ENCODE peak calls at places on chromosomes 3 and 15, in seven cellular contexts. G, L, W, E, M, Z and V are unnamed samples.

GRCh38 chr3:5366746-5367145 is 179.2 kb downstream of the EDEM1 start:
- DNase-seq in M (no peak), W (no peak), Z (no peak), L (no peak), E (no peak), G (no peak), V (no peak)

GRCh38 chr15:50907866-50908208 is 646 bp upstream of the AP4E1 start:
- DNase-seq in W (peak; percentile 41), G (peak; percentile 33), L (no peak), Z (no peak), E (peak; percentile 28), M (peak; percentile 22), V (no peak)

GRCh38 chr3:25483456-25483855 is 55.4 kb downstream of the RARB start:
- DNase-seq in M (no peak), E (no peak), L (no peak), G (no peak), Z (no peak), W (peak; percentile 66), V (no peak)

GRCh38 chr15:63943829-63944680 is 102.2 kb downstream of the DAPK2 start:
- DNase-seq in G (no peak), M (no peak), W (no peak), E (no peak), Z (no peak), L (no peak), V (no peak)

GRCh38 chr3:24119321-24119751 is 174.2 kb downstream of the NR1D2 start:
- DNase-seq in E (no peak), L (no peak), Z (no peak), G (peak; percentile 74), M (peak; percentile 50), W (peak; percentile 73), V (no peak)

GRCh38 chr3:29281265-29282228 is 676 bp downstream of the RBMS3 start:
- DNase-seq in M (peak; percentile 73), E (no peak), Z (no peak), W (peak; percentile 74), L (peak; percentile 32), G (peak; percentile 67), V (peak; percentile 69)

GRCh38 chr3:14780927-14781507 is 37.7 kb upstream of the FGD5 start:
- DNase-seq in L (no peak), M (peak; percentile 5), Z (peak; percentile 22), G (peak; percentile 45), E (no peak), W (peak; percentile 63), V (peak; percentile 72)

GRCh38 chr3:65170357-65171090 is 482.7 kb upstream of the ADAMTS9 start:
- DNase-seq in Z (no peak), W (peak; percentile 96), M (peak; percentile 89), G (peak; percentile 20), E (no peak), L (peak; percentile 83), V (peak; percentile 98)

GRCh38 chr15:80591471-80591870 is 103.6 kb upstream of the ABHD17C start:
- DNase-seq in E (no peak), L (no peak), G (no peak), M (no peak), Z (no peak), W (no peak), V (peak; percentile 48)

GRCh38 chr3:183443395-183444132 is 15.1 kb upstream of the MCF2L2 start:
- DNase-seq in W (no peak), Z (no peak), M (no peak), L (no peak), G (no peak), E (no peak), V (no peak)

GRCh38 chr3:188780188-188781147 is 391.3 kb upstream of the TPRG1 start:
- DNase-seq in G (peak; percentile 54), E (no peak), L (peak; percentile 73), W (peak; percentile 93), M (no peak), Z (no peak), V (peak; percentile 74)

GRCh38 chr15:38683382-38684242 is 119.0 kb upstream of the RASGRP1 start:
- DNase-seq in E (no peak), G (no peak), M (peak; percentile 44), L (no peak), W (peak; percentile 70), Z (peak; percentile 72), V (no peak)

GRCh38 chr15:29687939-29688884 is 134.1 kb downstream of the TJP1 start:
- DNase-seq in M (no peak), Z (no peak), L (no peak), W (no peak), G (no peak), E (no peak), V (no peak)

GRCh38 chr3:192364296-192364695 is 363.0 kb downstream of the FGF12 start:
- DNase-seq in L (no peak), Z (no peak), E (no peak), W (no peak), G (no peak), M (no peak), V (no peak)

GRCh38 chr3:195209836-195210551 is 61.0 kb downstream of the XXYLT1 start:
- DNase-seq in Z (no peak), M (peak; percentile 26), L (peak; percentile 53), W (peak; percentile 74), G (no peak), E (no peak), V (peak; percentile 90)

GRCh38 chr3:146803746-146804145 is 198.6 kb upstream of the PLSCR5 start:
- DNase-seq in Z (no peak), W (peak; percentile 80), G (no peak), M (peak; percentile 95), E (no peak), L (no peak), V (no peak)

GRCh38 chr3:14548321-14548729 is 8.2 kb upstream of the GRIP2 start:
- DNase-seq in G (peak; percentile 41), L (peak; percentile 60), E (no peak), Z (peak; percentile 29), M (peak; percentile 37), W (peak; percentile 70), V (peak; percentile 74)

GRCh38 chr3:56751056-56751455 is 50.7 kb downstream of the ARHGEF3 start:
- DNase-seq in Z (no peak), W (no peak), E (no peak), L (no peak), G (no peak), M (no peak), V (no peak)

GRCh38 chr3:96294143-96294542 is 520.3 kb upstream of the EPHA6 start:
- DNase-seq in M (no peak), W (no peak), Z (no peak), L (no peak), G (no peak), E (no peak), V (no peak)

GRCh38 chr15:38058596-38059075 is 124.2 kb downstream of the TMCO5A start:
- DNase-seq in M (no peak), L (no peak), E (no peak), Z (no peak), W (no peak), G (peak; percentile 18), V (no peak)

GRCh38 chr3:132556467-132557159 is 40.5 kb upstream of the ACKR4 start:
- DNase-seq in E (no peak), G (no peak), W (no peak), L (peak; percentile 38), M (no peak), Z (no peak), V (peak; percentile 90)

GRCh38 chr15:62896969-62897486 is 145.5 kb upstream of the TPM1 start:
- DNase-seq in W (peak; percentile 99), G (peak; percentile 100), L (peak; percentile 89), M (peak; percentile 100), Z (no peak), E (no peak), V (peak; percentile 97)

GRCh38 chr3:129518581-129518980 is 9.9 kb upstream of the RHO start:
- DNase-seq in Z (no peak), W (no peak), L (no peak), G (no peak), E (no peak), M (no peak), V (no peak)

GRCh38 chr3:169354774-169355501 is 308.6 kb downstream of the MECOM start:
- DNase-seq in M (no peak), Z (no peak), L (no peak), E (no peak), W (no peak), G (no peak), V (no peak)

GRCh38 chr3:76199382-76199781 is 414.0 kb upstream of the ZNF717 start:
- DNase-seq in M (peak; percentile 2), Z (no peak), E (no peak), L (no peak), W (no peak), G (no peak), V (no peak)

GRCh38 chr15:44593042-44593736 is 56.2 kb downstream of the EIF3J start:
- DNase-seq in Z (no peak), E (no peak), W (peak; percentile 44), G (no peak), L (no peak), M (peak; percentile 28), V (no peak)

GRCh38 chr3:114789803-114790202 is 357.3 kb downstream of the ZBTB20 start:
- DNase-seq in E (no peak), G (no peak), M (no peak), L (no peak), W (no peak), Z (no peak), V (no peak)

GRCh38 chr15:63998489-63998888 is 47.8 kb downstream of the DAPK2 start:
- DNase-seq in E (no peak), M (no peak), L (no peak), Z (no peak), G (peak; percentile 26), W (no peak), V (no peak)

GRCh38 chr15:41969851-41970431 is 2.4 kb downstream of the EHD4 start:
- DNase-seq in E (no peak), Z (peak; percentile 19), L (no peak), W (no peak), M (no peak), G (no peak), V (no peak)

GRCh38 chr3:14248477-14248848 is 69.8 kb downstream of the LSM3 start:
- DNase-seq in M (no peak), Z (no peak), W (no peak), E (no peak), L (no peak), G (no peak), V (no peak)

GRCh38 chr15:34161329-34161953 is 48.5 kb downstream of the KATNBL1 start:
- DNase-seq in Z (no peak), M (no peak), G (no peak), W (no peak), E (no peak), L (no peak), V (no peak)

GRCh38 chr15:57440799-57441198 is 64.5 kb downstream of the CGNL1 start:
- DNase-seq in M (peak; percentile 91), L (no peak), Z (no peak), G (peak; percentile 95), W (peak; percentile 85), E (no peak), V (no peak)

GRCh38 chr3:119630119-119630518 is 30.3 kb downstream of the POPDC2 start:
- DNase-seq in M (no peak), Z (no peak), E (no peak), W (no peak), G (no peak), L (no peak), V (no peak)